ENCODE peak calls at places on chromosome 16, in six cellular contexts. X is skeletal muscle cell, Q is AG04449, W is T-helper 1 cell, S is HTR-8/SVneo, E is GM23248. V is an unnamed sample.

GRCh38 chr16:53545433-53545832 is 42.4 kb upstream of the AKTIP start:
- DNase-seq in X (no peak), Q (no peak), W (no peak), S (no peak), E (no peak), V (no peak)

GRCh38 chr16:4233431-4233830 is 8.4 kb downstream of the SRL start:
- DNase-seq in X (no peak), Q (no peak), W (no peak), S (no peak), E (peak; percentile 47), V (no peak)

GRCh38 chr16:9072806-9073341 is 18.6 kb upstream of the HAPSTR1 start:
- DNase-seq in X (peak; percentile 71), Q (peak; percentile 70), W (no peak), S (no peak), E (peak; percentile 95), V (no peak)

GRCh38 chr16:3961449-3961849 is 80.9 kb upstream of the CREBBP start:
- DNase-seq in X (no peak), Q (no peak), W (no peak), S (no peak), E (peak; percentile 79), V (no peak)

GRCh38 chr16:53084736-53085538 is 30.1 kb downstream of the CHD9 start:
- DNase-seq in X (no peak), Q (no peak), W (no peak), S (no peak), E (no peak), V (no peak)

GRCh38 chr16:8567355-8568230 is 22.7 kb downstream of the TMEM114 start:
- DNase-seq in X (peak; percentile 54), Q (peak; percentile 36), W (peak; percentile 55), S (peak; percentile 75), E (peak; percentile 96), V (peak; percentile 51)

GRCh38 chr16:10600792-10601443 is 20.5 kb upstream of the EMP2 start:
- DNase-seq in X (peak; percentile 25), Q (no peak), W (no peak), S (no peak), E (peak; percentile 64), V (no peak)

GRCh38 chr16:90044111-90044551 is 24.9 kb upstream of the DBNDD1 start:
- DNase-seq in X (no peak), Q (no peak), W (no peak), S (no peak), E (no peak), V (no peak)

GRCh38 chr16:83482545-83483162 is 325.1 kb upstream of the HSBP1 start:
- DNase-seq in X (no peak), Q (no peak), W (no peak), S (no peak), E (peak; percentile 10), V (no peak)

GRCh38 chr16:81863630-81864352 is 84.7 kb downstream of the PLCG2 start:
- DNase-seq in X (no peak), Q (no peak), W (no peak), S (no peak), E (no peak), V (no peak)

GRCh38 chr16:79647586-79647985 is 47.0 kb upstream of the MAF start:
- DNase-seq in X (no peak), Q (no peak), W (no peak), S (no peak), E (no peak), V (no peak)

GRCh38 chr16:85083051-85083639 is 29.1 kb downstream of the CIBAR2 start:
- DNase-seq in X (no peak), Q (no peak), W (no peak), S (no peak), E (no peak), V (no peak)

GRCh38 chr16:53456625-53457024 is 22.4 kb downstream of the RBL2 start:
- DNase-seq in X (no peak), Q (no peak), W (peak; percentile 22), S (no peak), E (no peak), V (no peak)

GRCh38 chr16:74868501-74868900 is 93.9 kb upstream of the FA2H start:
- DNase-seq in X (no peak), Q (no peak), W (no peak), S (peak; percentile 40), E (peak; percentile 53), V (peak; percentile 31)

GRCh38 chr16:58070585-58070984 is 45.0 kb downstream of the MMP15 start:
- DNase-seq in X (no peak), Q (no peak), W (no peak), S (no peak), E (no peak), V (no peak)

GRCh38 chr16:27475561-27475960 is 73.6 kb downstream of the IL21R start:
- DNase-seq in X (peak; percentile 57), Q (peak; percentile 78), W (no peak), S (peak; percentile 65), E (peak; percentile 87), V (peak; percentile 82)

GRCh38 chr16:28494141-28494851 is at the start of gene APOBR:
- DNase-seq in X (no peak), Q (no peak), W (peak; percentile 82), S (no peak), E (no peak), V (no peak)

GRCh38 chr16:81697321-81697885 is 81.7 kb upstream of the PLCG2 start:
- DNase-seq in X (no peak), Q (peak; percentile 4), W (no peak), S (peak; percentile 81), E (peak; percentile 60), V (peak; percentile 5)